ENCODE peak calls at places on chromosomes 16 and 17, in six cellular contexts. M, R, U, T, L and P are unnamed samples. For H3K36me3, the result is how much of the 10 kb centered on the place peaks cover.

GRCh38 chr16:337975-338575 is 14.4 kb downstream of the AXIN1 start:
- DNase-seq in M (no peak), R (no peak), U (peak), T (no peak), L (no peak), P (no peak)

GRCh38 chr16:89531821-89532526 is 23.8 kb downstream of the SPG7 start:
- DNase-seq in M (no peak), R (no peak), U (no peak), T (no peak), L (no peak), P (no peak)

GRCh38 chr16:15781650-15782049 is 75.2 kb downstream of the MYH11 start:
- DNase-seq in M (no peak), R (no peak), U (no peak), T (no peak), L (no peak), P (no peak)

GRCh38 chr17:82126479-82127314 is 28.7 kb upstream of the FASN start:
- DNase-seq in M (no peak), R (no peak), U (no peak), T (no peak), L (peak), P (no peak)

GRCh38 chr17:60141111-60142018 is 8.4 kb upstream of the CA4 start:
- DNase-seq in M (peak), R (no peak), U (peak), T (peak), L (no peak), P (no peak)

GRCh38 chr16:86982347-86982596 is 334.9 kb downstream of the C16orf95 start:
- DNase-seq in M (no peak), R (no peak), U (no peak), T (no peak), L (no peak), P (no peak)

GRCh38 chr17:82065638-82066303 is at the start of gene DUS1L:
- DNase-seq in M (peak), R (peak), U (peak), T (peak), L (peak), P (peak)

GRCh38 chr16:50498756-50499155 is 49.4 kb upstream of the NKD1 start:
- DNase-seq in M (no peak), R (no peak), U (no peak), T (no peak), L (no peak), P (no peak)

GRCh38 chr16:87093804-87094203 is 223.4 kb downstream of the C16orf95 start:
- DNase-seq in M (no peak), R (no peak), U (no peak), T (no peak), L (no peak), P (no peak)

GRCh38 chr17:45345554-45346254 is 28.9 kb upstream of the MAP3K14 start:
- DNase-seq in M (no peak), R (no peak), U (no peak), T (no peak), L (no peak), P (no peak)

GRCh38 chr16:57039148-57039812 is 49.9 kb downstream of the NLRC5 start:
- DNase-seq in M (no peak), R (no peak), U (no peak), T (no peak), L (peak), P (no peak)

GRCh38 chr17:46916211-46916610 is 6.7 kb upstream of the GOSR2 start:
- DNase-seq in M (no peak), R (no peak), U (no peak), T (no peak), L (no peak), P (no peak)

GRCh38 chr16:69326172-69326873 is 4.1 kb downstream of the PDF start:
- DNase-seq in M (no peak), R (no peak), U (no peak), T (no peak), L (no peak), P (no peak)

GRCh38 chr17:35843698-35844097 is 25.0 kb downstream of the HEATR9 start:
- DNase-seq in M (no peak), R (no peak), U (no peak), T (no peak), L (no peak), P (no peak)
- H3K36me3 ChIP-seq in M (half or more), R (half or more), U (under half), T (half or more), L (under half), P (half or more)

GRCh38 chr17:52384695-52385094 is 226.2 kb upstream of the CA10 start:
- DNase-seq in M (no peak), R (no peak), U (no peak), T (no peak), L (no peak), P (no peak)
- H3K36me3 ChIP-seq in M (under half), R (under half), U (under half), T (under half), L (under half), P (under half)

GRCh38 chr17:73203135-73203787 is 10.4 kb downstream of the COG1 start:
- DNase-seq in M (peak), R (peak), U (no peak), T (no peak), L (no peak), P (no peak)

GRCh38 chr17:73203788-73204479 is 11.1 kb downstream of the COG1 start:
- DNase-seq in M (no peak), R (no peak), U (no peak), T (no peak), L (peak), P (no peak)

GRCh38 chr17:73209436-73209835 is 16.6 kb downstream of the COG1 start:
- DNase-seq in M (no peak), R (no peak), U (no peak), T (no peak), L (no peak), P (no peak)

GRCh38 chr17:73208139-73208827 is 15.4 kb downstream of the COG1 start:
- DNase-seq in M (no peak), R (no peak), U (no peak), T (no peak), L (no peak), P (no peak)

DNA sequence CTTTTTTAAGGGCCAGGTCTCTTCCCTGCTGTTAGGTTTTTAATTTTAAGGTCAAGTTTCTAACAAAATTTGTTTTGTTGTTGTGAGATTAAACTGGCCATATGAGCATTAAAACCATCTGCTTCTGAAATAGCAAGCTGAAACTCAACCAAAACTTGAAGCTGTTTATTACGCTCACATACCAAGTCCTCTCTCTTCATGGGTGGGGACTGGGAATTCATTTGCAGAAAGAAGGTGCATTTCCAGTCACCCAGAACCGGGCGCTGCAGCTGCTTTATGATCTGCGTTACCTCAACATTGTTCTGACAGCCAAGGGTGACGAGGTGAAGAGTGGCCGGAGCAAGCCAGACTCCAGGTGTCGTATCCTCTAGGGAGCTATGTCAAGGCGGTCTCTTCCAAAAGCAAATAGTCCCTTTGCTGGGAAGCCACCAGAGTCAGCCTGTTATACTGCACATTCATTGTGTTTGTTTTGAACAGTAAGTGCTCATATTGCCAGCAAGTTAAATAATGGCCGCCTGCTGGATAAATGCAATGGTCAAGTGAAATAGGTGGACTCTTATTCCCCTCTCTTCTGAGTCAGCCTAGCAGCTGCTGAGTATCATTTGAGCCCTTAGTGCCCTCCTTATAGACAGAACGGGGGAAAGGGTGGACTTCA is 12.6 kb downstream of the COG1 start:
- DNase-seq in M (no peak), R (no peak), U (no peak), T (no peak), L (no peak), P (no peak)
- H3K36me3 ChIP-seq in M (half or more), R (under half), U (under half), T (half or more), L (half or more), P (half or more)

GRCh38 chr17:27336217-27336616 is 42.3 kb downstream of the WSB1 start:
- DNase-seq in M (no peak), R (no peak), U (no peak), T (no peak), L (no peak), P (no peak)
- H3K36me3 ChIP-seq in M (under half), R (under half), U (under half), T (under half), L (under half), P (under half)

GRCh38 chr17:40025991-40026815 is 11.0 kb downstream of the CSF3 start:
- DNase-seq in M (no peak), R (no peak), U (no peak), T (no peak), L (peak), P (no peak)
- H3K36me3 ChIP-seq in M (half or more), R (under half), U (under half), T (under half), L (under half), P (half or more)

DNA sequence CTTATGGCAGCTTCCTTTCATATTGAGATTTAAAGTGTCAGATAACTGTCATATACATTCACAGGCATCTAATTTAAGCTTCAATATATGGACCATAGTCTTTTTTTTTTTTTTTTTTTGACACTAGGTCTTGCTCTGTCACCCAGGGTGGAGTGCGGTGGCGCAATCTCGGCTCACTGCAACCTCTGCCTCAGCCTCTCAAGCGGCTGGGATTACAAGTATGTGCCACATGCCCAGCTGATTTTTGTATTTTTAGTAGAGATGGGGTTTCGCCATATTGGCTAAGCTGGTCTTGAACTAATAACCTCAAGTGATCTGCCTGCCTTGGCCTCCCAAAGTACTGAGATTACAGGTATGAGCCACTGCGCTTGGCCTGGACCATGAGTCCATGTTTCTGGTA is 13.6 kb downstream of the CEP95 start:
- DNase-seq in M (no peak), R (no peak), U (no peak), T (no peak), L (no peak), P (no peak)
- H3K36me3 ChIP-seq in M (under half), R (under half), U (under half), T (half or more), L (under half), P (half or more)

DNA sequence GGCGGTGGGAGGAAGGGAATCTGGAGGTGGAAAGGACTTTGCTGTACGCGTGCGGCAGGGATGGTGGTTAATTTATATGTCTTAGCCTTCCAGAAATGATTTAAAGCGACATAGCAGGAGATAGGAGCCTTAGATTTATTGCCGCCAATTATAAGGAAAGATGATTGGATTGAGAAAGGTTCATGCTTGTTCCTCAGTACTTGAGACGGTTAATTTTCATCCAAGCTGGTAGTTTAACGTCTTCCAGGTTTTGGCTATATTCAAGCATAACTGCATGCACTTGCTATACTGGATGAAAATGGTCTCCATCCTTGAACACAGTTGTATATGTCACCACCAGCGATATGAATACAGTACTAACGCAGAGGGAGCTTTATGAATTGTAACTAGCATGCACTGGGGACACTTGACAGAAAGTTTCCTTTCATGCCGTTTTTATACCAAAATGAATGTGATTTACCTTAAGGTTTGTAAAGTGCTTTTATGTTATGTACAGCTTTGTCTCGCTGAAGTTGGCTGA is 618 bp upstream of the PEX12 start:
- DNase-seq in M (no peak), R (no peak), U (no peak), T (no peak), L (no peak), P (no peak)
- H3K36me3 ChIP-seq in M (under half), R (under half), U (under half), T (under half), L (under half), P (under half)

GRCh38 chr16:48157302-48157701 is 1.5 kb upstream of the ABCC12 start:
- DNase-seq in M (no peak), R (no peak), U (no peak), T (no peak), L (no peak), P (no peak)
- H3K36me3 ChIP-seq in M (under half), R (under half), U (under half), T (under half), L (under half), P (under half)

GRCh38 chr17:17173921-17174320 is 32.2 kb downstream of the PLD6 start:
- DNase-seq in M (no peak), R (no peak), U (no peak), T (no peak), L (no peak), P (no peak)
- H3K36me3 ChIP-seq in M (half or more), R (under half), U (under half), T (under half), L (under half), P (half or more)

DNA sequence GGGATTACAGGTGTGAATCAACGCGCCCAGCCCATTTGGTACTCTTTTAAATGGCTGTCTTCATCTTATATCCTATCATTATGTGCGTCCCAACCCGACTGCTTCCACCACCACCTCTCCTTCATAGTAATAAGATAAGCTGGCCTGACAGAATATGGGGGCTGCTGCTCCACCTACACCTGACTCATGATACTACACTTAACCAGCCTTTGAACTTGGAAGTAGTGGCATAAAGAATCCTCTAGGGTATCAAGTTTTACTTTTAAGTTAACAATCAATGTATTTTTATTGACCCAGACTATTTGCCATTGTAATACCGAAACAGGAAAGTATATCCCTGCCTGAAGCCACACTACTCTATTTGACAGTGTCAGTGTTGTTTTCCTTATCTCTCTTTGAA is 18.8 kb downstream of the PDZD9 start:
- DNase-seq in M (no peak), R (no peak), U (no peak), T (no peak), L (no peak), P (no peak)
- H3K36me3 ChIP-seq in M (half or more), R (under half), U (under half), T (half or more), L (half or more), P (half or more)